ENCODE peak calls at places on chromosomes 2 and 18, in four cellular contexts. X is GM20000, P is upper lobe of right lung, Q is BJ. E is an unnamed sample.
A peak's percentile ranks its signal among the peaks of the same experiment; 100 is the strongest.

GRCh38 chr2:118668431-118669424 is 178.7 kb downstream of the EN1 start:
- DNase-seq in X (no peak), P (no peak), Q (peak; percentile 95), E (peak; percentile 89)

GRCh38 chr18:47485221-47485797 is 233.8 kb upstream of the SKOR2 start:
- DNase-seq in X (no peak), P (no peak), Q (no peak), E (no peak)

GRCh38 chr2:229071292-229071976 is 199.7 kb downstream of the PID1 start:
- DNase-seq in X (no peak), P (no peak), Q (no peak), E (no peak)

GRCh38 chr18:3159830-3160229 is 59.9 kb downstream of the MYOM1 start:
- DNase-seq in X (no peak), P (no peak), Q (no peak), E (no peak)

GRCh38 chr18:27413495-27414401 is 228.6 kb upstream of the CHST9 start:
- DNase-seq in X (no peak), P (no peak), Q (no peak), E (no peak)

GRCh38 chr2:196591621-196592022 is 47.9 kb upstream of the CCDC150 start:
- DNase-seq in X (no peak), P (no peak), Q (no peak), E (no peak)

GRCh38 chr2:14717131-14717530 is 84.6 kb downstream of the LRATD1 start:
- DNase-seq in X (no peak), P (no peak), Q (no peak), E (no peak)

GRCh38 chr2:148044322-148044721 is 23.4 kb downstream of the MBD5 start:
- DNase-seq in X (no peak), P (no peak), Q (no peak), E (no peak)

GRCh38 chr2:175156534-175156933 is 11.5 kb downstream of the ATF2 start:
- DNase-seq in X (no peak), P (no peak), Q (no peak), E (no peak)

GRCh38 chr18:37565985-37566478 is 434 bp upstream of the CELF4 start:
- DNase-seq in X (peak; percentile 45), P (peak; percentile 69), Q (no peak), E (no peak)

GRCh38 chr2:29361255-29361654 is 246.0 kb downstream of the CLIP4 start:
- DNase-seq in X (no peak), P (no peak), Q (no peak), E (no peak)

GRCh38 chr18:70154591-70155194 is 50.8 kb downstream of the RTTN start:
- DNase-seq in X (no peak), P (no peak), Q (peak; percentile 81), E (peak; percentile 59)

GRCh38 chr2:85173909-85174308 is 40.7 kb downstream of the TCF7L1 start:
- DNase-seq in X (no peak), P (no peak), Q (no peak), E (no peak)

GRCh38 chr18:59075923-59076322 is 63.8 kb upstream of the SEC11C start:
- DNase-seq in X (no peak), P (no peak), Q (no peak), E (no peak)

GRCh38 chr18:24831091-24831490 is 370.7 kb downstream of the HRH4 start:
- DNase-seq in X (no peak), P (no peak), Q (no peak), E (no peak)

GRCh38 chr2:100682536-100682935 is 119.7 kb downstream of the PDCL3 start:
- DNase-seq in X (no peak), P (no peak), Q (no peak), E (no peak)

GRCh38 chr2:178241852-178242551 is 47.7 kb downstream of the OSBPL6 start:
- DNase-seq in X (no peak), P (no peak), Q (peak; percentile 79), E (peak; percentile 79)

GRCh38 chr2:134360750-134361487 is 107.0 kb downstream of the MGAT5 start:
- DNase-seq in X (no peak), P (no peak), Q (no peak), E (no peak)

GRCh38 chr2:188129677-188130076 is 162.0 kb upstream of the GULP1 start:
- DNase-seq in X (no peak), P (no peak), Q (no peak), E (no peak)

GRCh38 chr2:179263015-179263414 is 1.6 kb downstream of the SESTD1 start:
- DNase-seq in X (no peak), P (no peak), Q (no peak), E (no peak)

GRCh38 chr2:33477473-33478468 is 1.3 kb downstream of the RASGRP3 start:
- DNase-seq in X (peak; percentile 64), P (peak; percentile 67), Q (no peak), E (no peak)

GRCh38 chr2:15874311-15874710 is 66.0 kb upstream of the MYCN start:
- DNase-seq in X (no peak), P (no peak), Q (no peak), E (no peak)

GRCh38 chr2:207933396-207934045 is 91.8 kb downstream of the PLEKHM3 start:
- DNase-seq in X (no peak), P (no peak), Q (no peak), E (no peak)

GRCh38 chr18:66993492-66993891 is 389.6 kb upstream of the CDH19 start:
- DNase-seq in X (no peak), P (no peak), Q (no peak), E (no peak)

GRCh38 chr2:142825861-142826260 is 51.6 kb upstream of the KYNU start:
- DNase-seq in X (no peak), P (no peak), Q (no peak), E (peak; percentile 3)

GRCh38 chr2:182852090-182852489 is 14.3 kb downstream of the FRZB start:
- DNase-seq in X (no peak), P (no peak), Q (no peak), E (no peak)

GRCh38 chr2:72911256-72911655 is 6.1 kb upstream of the EMX1 start:
- DNase-seq in X (no peak), P (no peak), Q (no peak), E (no peak)

GRCh38 chr2:51350100-51350499 is 318.2 kb upstream of the NRXN1 start:
- DNase-seq in X (no peak), P (no peak), Q (no peak), E (no peak)

E was measured in AG09319.